ENCODE peak calls at places on chromosomes 1 and 21, in five cellular contexts. D is activated gamma-delta T cell treated with anti-CD3 and anti-CD28 coated beads, Interleukin-2, amount 50 U/mL, for 16 hours; B is nucleus accumbens; F is stimulated activated CD4-positive, alpha-beta T cell treated with anti-CD3 and anti-CD28 coated beads, Interleukin-4, amount 100 ng/mL, for 48 hours; X is EH. E is an unnamed sample.

GRCh38 chr1:23916209-23917131 is 3.3 kb upstream of the CNR2 start:
- DNase-seq in D (peak), B (no peak), F (peak), X (peak), E (peak)

GRCh38 chr21:15472108-15472507 is 257.7 kb upstream of the USP25 start:
- DNase-seq in D (no peak), B (no peak), F (no peak), X (no peak), E (no peak)

GRCh38 chr1:31593136-31593665 is 16.9 kb downstream of the TINAGL1 start:
- DNase-seq in D (no peak), B (no peak), F (no peak), X (no peak), E (no peak)

GRCh38 chr1:225691377-225691776 is 38.5 kb upstream of the ENAH start:
- DNase-seq in D (no peak), B (no peak), F (no peak), X (peak), E (no peak)

GRCh38 chr21:45439171-45439872 is 34.4 kb downstream of the COL18A1 start:
- DNase-seq in D (peak), B (no peak), F (peak), X (peak), E (peak)

GRCh38 chr21:35648512-35648911 is 411.8 kb downstream of the SETD4 start:
- DNase-seq in D (no peak), B (no peak), F (no peak), X (no peak), E (no peak)

GRCh38 chr1:19283891-19284290 is 4.7 kb downstream of the AKR7A3 start:
- DNase-seq in D (no peak), B (no peak), F (no peak), X (no peak), E (no peak)

GRCh38 chr1:59178339-59178744 is 118.6 kb upstream of the FGGY start:
- DNase-seq in D (no peak), B (peak), F (no peak), X (peak), E (no peak)

GRCh38 chr1:198959032-198959431 is 320.2 kb downstream of the PTPRC start:
- DNase-seq in D (no peak), B (no peak), F (no peak), X (no peak), E (no peak)

GRCh38 chr1:23403038-23403336 is 21.6 kb downstream of the TCEA3 start:
- DNase-seq in D (no peak), B (no peak), F (no peak), X (peak), E (no peak)

GRCh38 chr1:212731630-212732029 is 32.0 kb upstream of the BATF3 start:
- DNase-seq in D (no peak), B (no peak), F (no peak), X (no peak), E (no peak)

E was measured in stimulated activated effector memory CD8-positive, alpha-beta T cell treated with anti-CD3 and anti-CD28 coated beads, Interleukin-12 subunit alpha, Interleukin-12 subunit beta, amount 100 ng/mL, for 72 hours.